ENCODE peak calls at places on chromosomes 11 and 22, in seven cellular contexts. T, K, B, N, D, F and Z are unnamed samples.

GRCh38 chr11:129770993-129771392 is 44.7 kb upstream of the TMEM45B start:
- DNase-seq in T (no peak), K (no peak), B (no peak), N (no peak), D (no peak), F (no peak), Z (no peak)

GRCh38 chr11:133833101-133833898 is 12.0 kb downstream of the SPATA19 start:
- DNase-seq in T (no peak), K (no peak), B (no peak), N (no peak), D (no peak), F (no peak), Z (no peak)

GRCh38 chr22:25702046-25702445 is 39.9 kb upstream of the MYO18B start:
- DNase-seq in T (no peak), K (no peak), B (no peak), N (peak), D (peak), F (no peak), Z (no peak)

GRCh38 chr11:952406-953385 is 27.0 kb downstream of the AP2A2 start:
- DNase-seq in T (no peak), K (peak), B (no peak), N (peak), D (peak), F (no peak), Z (no peak)

GRCh38 chr22:49768077-49768476 is 59.6 kb downstream of the BRD1 start:
- DNase-seq in T (no peak), K (peak), B (no peak), N (no peak), D (no peak), F (no peak), Z (no peak)

GRCh38 chr11:32775908-32776307 is 18.6 kb downstream of the CCDC73 start:
- DNase-seq in T (no peak), K (no peak), B (no peak), N (no peak), D (no peak), F (no peak), Z (no peak)

GRCh38 chr22:38623357-38623756 is 32.8 kb downstream of the FAM227A start:
- DNase-seq in T (no peak), K (peak), B (no peak), N (no peak), D (no peak), F (no peak), Z (no peak)

GRCh38 chr11:111157571-111157970 is 88.0 kb upstream of the POU2AF2 start:
- DNase-seq in T (no peak), K (no peak), B (no peak), N (no peak), D (no peak), F (no peak), Z (no peak)

GRCh38 chr22:17164392-17165024 is 5.4 kb upstream of the HDHD5 start:
- DNase-seq in T (no peak), K (no peak), B (no peak), N (no peak), D (peak), F (no peak), Z (no peak)

GRCh38 chr22:46350646-46351045 is 15.1 kb downstream of the TRMU start:
- DNase-seq in T (no peak), K (no peak), B (no peak), N (no peak), D (no peak), F (no peak), Z (no peak)

GRCh38 chr22:36470994-36471331 is 10.5 kb downstream of the TXN2 start:
- DNase-seq in T (no peak), K (no peak), B (no peak), N (peak), D (no peak), F (no peak), Z (no peak)

GRCh38 chr22:22748297-22748743 is 103.9 kb downstream of the GGTLC2 start:
- DNase-seq in T (peak), K (no peak), B (no peak), N (peak), D (peak), F (peak), Z (no peak)

DNA sequence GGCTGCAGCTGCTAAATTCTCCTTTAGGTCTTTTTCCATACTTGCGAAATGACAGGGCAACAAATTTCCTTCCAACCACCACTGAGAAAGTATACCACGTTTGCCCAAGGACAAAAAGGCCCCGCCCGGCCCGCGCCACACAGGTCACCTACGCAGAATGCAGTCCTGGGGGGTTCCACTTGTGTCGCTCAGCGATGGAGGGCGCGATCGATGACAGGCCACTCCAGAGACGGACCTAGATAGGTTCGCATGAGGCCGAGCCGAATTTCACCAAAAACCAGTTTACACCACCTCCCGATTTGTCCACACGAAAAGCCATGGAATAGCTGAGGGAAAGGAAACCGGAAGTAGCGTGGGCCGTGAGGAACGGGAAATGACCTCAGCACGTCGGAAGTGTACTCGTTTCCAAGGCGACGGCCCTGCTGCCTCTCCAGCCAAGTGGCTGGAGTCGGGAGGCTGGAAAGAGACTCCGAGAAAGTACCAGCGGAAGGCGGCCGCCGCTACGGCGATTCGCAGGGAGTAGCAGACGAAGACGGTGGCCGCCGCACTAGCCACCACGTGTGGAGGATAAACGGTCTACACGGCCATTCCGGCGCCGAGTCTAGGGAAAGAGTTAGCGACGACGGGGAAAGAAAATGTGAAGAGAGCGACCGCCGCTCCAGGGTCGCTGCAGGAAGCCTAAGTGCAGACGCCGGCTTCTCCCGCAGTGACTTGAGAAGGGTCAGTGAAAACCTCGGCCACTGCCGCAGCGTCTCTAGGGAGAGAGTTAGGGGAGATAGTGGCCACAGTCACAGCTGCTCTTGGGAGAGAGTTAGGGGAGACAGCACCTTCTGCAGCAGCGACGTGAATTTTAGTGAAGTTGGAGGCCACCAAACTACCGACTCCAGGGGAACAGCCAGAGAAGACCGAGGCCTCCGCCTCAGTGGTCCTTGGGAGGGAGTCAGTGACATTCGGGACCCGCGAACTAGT is at the start of gene ANKRD42:
- DNase-seq in T (peak), K (peak), B (peak), N (peak), D (peak), F (peak), Z (peak)
- TF ChIP-seq CTCF in T (no peak), K (no peak), B (no peak), N (no peak), D (no peak), F (no peak), Z (no peak)

GRCh38 chr22:43446881-43447280 is 35.1 kb downstream of the MPPED1 start:
- DNase-seq in T (no peak), K (no peak), B (no peak), N (no peak), D (no peak), F (no peak), Z (no peak)
- TF ChIP-seq CTCF in T (no peak), K (no peak), B (no peak), N (no peak), D (no peak), F (no peak), Z (no peak)

GRCh38 chr11:120858740-120859139 is 165.2 kb upstream of the TBCEL start:
- DNase-seq in T (no peak), K (no peak), B (no peak), N (peak), D (peak), F (no peak), Z (no peak)
- TF ChIP-seq CTCF in T (no peak), K (no peak), B (no peak), N (no peak), D (no peak), F (no peak), Z (no peak)

GRCh38 chr11:86674965-86675364 is 2.5 kb upstream of the ME3 start:
- DNase-seq in T (no peak), K (no peak), B (no peak), N (no peak), D (no peak), F (no peak), Z (no peak)

GRCh38 chr11:86678823-86679222 is 6.4 kb upstream of the ME3 start:
- DNase-seq in T (peak), K (no peak), B (no peak), N (peak), D (no peak), F (no peak), Z (no peak)

GRCh38 chr11:86676010-86676409 is 3.6 kb upstream of the ME3 start:
- DNase-seq in T (no peak), K (no peak), B (no peak), N (no peak), D (no peak), F (no peak), Z (no peak)

GRCh38 chr11:86678296-86678695 is 5.9 kb upstream of the ME3 start:
- DNase-seq in T (no peak), K (no peak), B (no peak), N (no peak), D (no peak), F (no peak), Z (no peak)

GRCh38 chr11:86676533-86677154 is 4.2 kb upstream of the ME3 start:
- DNase-seq in T (no peak), K (no peak), B (no peak), N (no peak), D (no peak), F (no peak), Z (no peak)
- TF ChIP-seq CTCF in T (peak), K (peak), B (no peak), N (no peak), D (peak), F (peak), Z (no peak)

DNA sequence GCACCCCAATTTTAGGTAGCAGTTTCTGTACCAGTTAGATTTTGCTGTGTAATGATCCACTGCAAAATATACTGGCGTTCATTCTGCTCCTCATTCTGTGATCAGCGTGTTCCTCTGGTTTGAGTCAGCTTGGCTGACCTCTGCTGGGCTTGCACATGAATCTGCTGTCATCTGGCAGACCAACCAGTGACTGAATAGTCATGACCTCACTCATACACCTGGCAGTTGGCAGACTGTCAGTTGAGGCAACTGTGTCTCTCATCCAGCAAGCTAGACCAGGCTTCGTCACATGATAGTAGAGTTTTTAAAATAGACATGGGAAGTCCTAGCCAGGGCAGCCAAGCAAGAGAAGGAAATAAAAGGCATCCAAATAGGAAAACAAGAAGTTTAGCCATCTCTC is 316.3 kb upstream of the LARGE1 start:
- DNase-seq in T (no peak), K (peak), B (peak), N (no peak), D (no peak), F (no peak), Z (no peak)
- TF ChIP-seq CTCF in T (no peak), K (no peak), B (no peak), N (no peak), D (no peak), F (no peak), Z (no peak)

GRCh38 chr11:67118059-67118766 is 850 bp upstream of the KDM2A start:
- DNase-seq in T (no peak), K (peak), B (peak), N (no peak), D (peak), F (no peak), Z (peak)

GRCh38 chr11:67120456-67120855 is 1.4 kb downstream of the KDM2A start:
- DNase-seq in T (no peak), K (peak), B (no peak), N (no peak), D (no peak), F (no peak), Z (no peak)

GRCh38 chr11:67117667-67118058 is 1.4 kb upstream of the KDM2A start:
- DNase-seq in T (no peak), K (peak), B (peak), N (no peak), D (peak), F (peak), Z (peak)

GRCh38 chr11:67119577-67120391 is 721 bp downstream of the KDM2A start:
- DNase-seq in T (no peak), K (peak), B (peak), N (no peak), D (peak), F (peak), Z (peak)

GRCh38 chr11:67118801-67119576 is at the start of gene KDM2A:
- DNase-seq in T (peak), K (peak), B (peak), N (peak), D (peak), F (peak), Z (peak)
- TF ChIP-seq CTCF in T (no peak), K (peak), B (peak), N (peak), D (no peak), F (peak), Z (no peak)

GRCh38 chr11:45089251-45089650 is 57.2 kb upstream of the PRDM11 start:
- DNase-seq in T (peak), K (peak), B (peak), N (peak), D (peak), F (no peak), Z (no peak)

GRCh38 chr11:45091563-45092392 is 54.7 kb upstream of the PRDM11 start:
- DNase-seq in T (no peak), K (no peak), B (peak), N (no peak), D (peak), F (no peak), Z (no peak)

GRCh38 chr11:45090607-45091006 is 55.8 kb upstream of the PRDM11 start:
- DNase-seq in T (no peak), K (no peak), B (no peak), N (no peak), D (no peak), F (no peak), Z (no peak)

GRCh38 chr11:45087761-45088160 is 58.7 kb upstream of the PRDM11 start:
- DNase-seq in T (no peak), K (no peak), B (no peak), N (no peak), D (no peak), F (peak), Z (no peak)

DNA sequence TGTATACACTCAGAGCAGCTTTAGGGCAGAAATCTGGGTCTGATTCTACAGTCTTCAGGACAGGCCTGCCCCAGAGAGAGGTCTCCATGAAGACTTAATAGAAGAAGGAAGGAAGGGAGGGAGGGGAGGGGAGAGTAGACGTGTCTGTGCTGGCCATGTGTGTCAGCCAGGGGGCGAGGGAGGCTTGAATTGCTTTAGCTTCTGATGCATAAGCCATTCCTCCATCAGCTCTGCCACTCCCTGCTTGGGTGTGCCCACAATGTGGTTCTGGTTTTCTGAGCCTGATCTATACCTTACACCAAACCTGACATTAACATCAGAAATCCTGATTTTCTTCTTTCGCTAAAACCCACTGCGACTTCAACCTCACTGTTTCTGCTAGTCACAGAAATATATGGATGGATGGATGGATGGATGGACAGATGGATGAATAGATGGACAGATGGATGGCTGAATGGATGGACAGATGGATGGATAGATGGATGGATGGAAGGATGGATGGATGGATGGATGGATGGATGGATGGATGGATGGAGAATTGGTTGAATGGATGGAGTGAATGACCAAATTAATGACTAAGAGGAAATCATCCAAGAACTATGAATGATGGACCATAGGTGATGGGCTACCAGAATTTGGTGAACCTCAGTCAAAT is 56.5 kb upstream of the PRDM11 start:
- DNase-seq in T (no peak), K (no peak), B (no peak), N (peak), D (peak), F (no peak), Z (no peak)
- TF ChIP-seq CTCF in T (peak), K (no peak), B (no peak), N (peak), D (peak), F (peak), Z (no peak)

GRCh38 chr11:120991830-120992686 is 31.8 kb upstream of the TBCEL start:
- DNase-seq in T (no peak), K (no peak), B (no peak), N (no peak), D (no peak), F (no peak), Z (no peak)

GRCh38 chr11:120996973-120997372 is 26.9 kb upstream of the TBCEL start:
- DNase-seq in T (no peak), K (no peak), B (no peak), N (no peak), D (no peak), F (no peak), Z (no peak)

GRCh38 chr11:120998581-120998980 is 25.3 kb upstream of the TBCEL start:
- DNase-seq in T (no peak), K (no peak), B (no peak), N (no peak), D (no peak), F (no peak), Z (no peak)

GRCh38 chr11:120994460-120994859 is 29.4 kb upstream of the TBCEL start:
- DNase-seq in T (no peak), K (no peak), B (no peak), N (no peak), D (no peak), F (no peak), Z (no peak)

GRCh38 chr11:120995184-120995583 is 28.7 kb upstream of the TBCEL start:
- DNase-seq in T (no peak), K (no peak), B (no peak), N (no peak), D (no peak), F (no peak), Z (no peak)
- TF ChIP-seq CTCF in T (no peak), K (no peak), B (no peak), N (no peak), D (no peak), F (no peak), Z (no peak)

DNA sequence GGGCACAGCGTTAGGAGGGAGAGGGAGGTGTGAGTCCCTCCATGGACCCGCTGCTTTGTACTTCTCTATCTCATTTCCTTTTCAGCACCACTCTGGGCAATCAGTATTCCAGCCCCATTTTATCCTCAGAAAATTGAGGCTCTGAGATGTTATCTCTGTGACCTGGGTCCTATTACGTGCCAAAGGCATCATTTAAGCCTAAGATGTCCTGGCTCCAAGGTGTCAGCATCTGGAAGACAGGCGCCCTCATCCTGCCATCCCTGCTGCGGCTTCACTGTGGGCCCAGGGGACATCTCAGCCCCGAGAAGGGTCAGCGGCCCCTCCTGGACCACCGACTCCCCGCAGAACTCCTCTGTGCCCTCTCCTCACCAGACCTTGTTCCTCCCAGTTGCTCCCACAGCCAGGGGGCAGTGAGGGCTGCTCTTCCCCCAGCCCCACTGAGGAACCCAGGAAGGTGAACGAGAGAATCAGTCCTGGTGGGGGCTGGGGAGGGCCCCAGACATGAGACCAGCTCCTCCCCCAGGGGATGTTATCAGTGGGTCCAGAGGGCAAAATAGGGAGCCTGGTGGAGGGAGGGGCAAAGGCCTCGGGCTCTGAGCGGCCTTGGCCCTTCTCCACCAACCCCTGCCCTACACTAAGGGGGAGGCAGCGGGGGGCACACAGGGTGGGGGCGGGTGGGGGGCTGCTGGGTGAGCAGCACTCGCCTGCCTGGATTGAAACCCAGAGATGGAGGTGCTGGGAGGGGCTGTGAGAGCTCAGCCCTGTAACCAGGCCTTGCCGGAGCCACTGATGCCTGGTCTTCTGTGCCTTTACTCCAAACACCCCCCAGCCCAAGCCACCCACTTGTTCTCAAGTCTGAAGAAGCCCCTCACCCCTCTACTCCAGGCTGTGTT is 829 bp upstream of the APOC3 start:
- DNase-seq in T (no peak), K (peak), B (no peak), N (no peak), D (no peak), F (no peak), Z (no peak)
- TF ChIP-seq CTCF in T (no peak), K (no peak), B (no peak), N (no peak), D (no peak), F (no peak), Z (no peak)

GRCh38 chr11:114938799-114939198 is 260.5 kb downstream of the NXPE2 start:
- DNase-seq in T (no peak), K (no peak), B (no peak), N (no peak), D (no peak), F (no peak), Z (no peak)

DNA sequence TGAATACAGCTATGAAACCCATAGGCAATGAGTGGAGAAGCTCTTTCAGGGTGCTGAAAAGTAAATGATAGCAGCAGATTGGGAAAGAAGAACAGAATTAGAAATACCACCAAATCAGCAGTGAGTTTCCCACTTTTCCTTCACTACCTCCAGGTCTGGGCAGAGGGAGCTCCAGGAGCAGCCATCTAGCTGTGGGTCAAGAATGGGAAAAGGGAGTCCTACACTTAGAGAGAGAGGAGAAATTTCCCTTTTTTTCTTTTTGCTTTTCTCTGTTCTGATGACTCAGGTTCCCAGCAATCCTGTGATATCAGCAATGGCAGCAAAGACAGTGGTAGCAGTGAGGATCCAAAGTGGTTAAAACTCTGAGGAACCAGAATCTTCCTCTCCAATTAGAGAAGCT is 263.9 kb downstream of the NXPE2 start:
- DNase-seq in T (no peak), K (no peak), B (no peak), N (no peak), D (no peak), F (no peak), Z (no peak)
- TF ChIP-seq CTCF in T (peak), K (no peak), B (no peak), N (no peak), D (no peak), F (peak), Z (no peak)